ENCODE peak calls at places on chromosomes 4 and X, in ten cellular contexts. X, F, E, I, K, O, S, M, N and W are unnamed samples.

GRCh38 chrX:119272882-119273806 is 37.1 kb downstream of the PGRMC1 start:
- DNase-seq in O (no peak), E (peak), I (peak), K (peak), M (peak), N (no peak), S (no peak), X (no peak), F (peak), W (no peak)

GRCh38 chr4:53015681-53016080 is 153.6 kb downstream of the RASL11B start:
- DNase-seq in K (peak), O (no peak), F (no peak), E (peak), S (no peak), I (peak), X (no peak), N (no peak), M (no peak), W (peak)

GRCh38 chr4:64584981-64585557 is 175.8 kb upstream of the TECRL start:
- DNase-seq in K (no peak), F (no peak), X (no peak), I (no peak), M (no peak), S (peak), E (peak), N (no peak), O (no peak), W (peak)

GRCh38 chr4:148091896-148092295 is 350.3 kb downstream of the NR3C2 start:
- DNase-seq in F (no peak), K (no peak), E (no peak), N (no peak), M (no peak), S (no peak), I (no peak), O (no peak), X (no peak), W (no peak)

GRCh38 chr4:159764343-159764952 is 661.6 kb downstream of the RAPGEF2 start:
- DNase-seq in M (no peak), E (peak), F (no peak), I (peak), X (peak), K (peak), O (peak), S (peak), N (no peak), W (peak)

GRCh38 chr4:152614337-152614736 is 65.5 kb downstream of the TMEM154 start:
- DNase-seq in O (no peak), N (no peak), E (no peak), S (no peak), K (no peak), X (no peak), M (peak), I (no peak), F (peak), W (no peak)

GRCh38 chr4:112173593-112174559 is 28.6 kb downstream of the FAM241A start:
- DNase-seq in X (no peak), N (no peak), F (no peak), E (peak), K (no peak), M (no peak), S (no peak), I (no peak), O (no peak), W (no peak)

GRCh38 chr4:128921954-128922353 is 112.5 kb downstream of the JADE1 start:
- DNase-seq in S (no peak), N (no peak), F (no peak), E (no peak), M (no peak), I (no peak), X (no peak), K (no peak), O (no peak), W (no peak)

GRCh38 chr4:12555011-12555410 is 929.1 kb downstream of the RAB28 start:
- DNase-seq in F (no peak), M (no peak), E (peak), N (no peak), O (no peak), K (no peak), I (no peak), X (no peak), S (no peak), W (no peak)

GRCh38 chr4:72690782-72691181 is 121.8 kb upstream of the ADAMTS3 start:
- DNase-seq in S (no peak), N (no peak), M (no peak), E (no peak), I (no peak), F (no peak), O (no peak), K (no peak), X (no peak), W (no peak)

GRCh38 chrX:119502727-119503483 is 34.7 kb downstream of the SLC25A5 start:
- DNase-seq in M (peak), E (peak), K (no peak), N (no peak), F (no peak), I (peak), O (peak), X (no peak), S (peak), W (no peak)

GRCh38 chrX:460823-461640 is 74.3 kb upstream of the PPP2R3B start:
- DNase-seq in K (no peak), S (no peak), M (no peak), F (peak), N (no peak), O (no peak), X (no peak), E (no peak), I (no peak), W (no peak)

GRCh38 chr4:173014113-173014558 is 154.5 kb upstream of the GALNT7 start:
- DNase-seq in X (peak), S (peak), M (no peak), I (no peak), E (peak), N (no peak), K (peak), F (no peak), O (no peak), W (peak)